ENCODE peak calls at places on chromosome 15, in eight cellular contexts. One of them, this sample, is unnamed.

GRCh38 chr15:77495806-77496589 is 75.3 kb downstream of the HMG20A start:
- DNase-seq in cardiac fibroblast: peak; percentile 58
- DNase-seq in prostate gland: no peak
- DNase-seq in bronchial epithelial cell: no peak
- DNase-seq in transverse colon: no peak
- DNase-seq in ovary: no peak
- DNase-seq in keratinocyte: no peak
- DNase-seq in gastrocnemius medialis: no peak
- DNase-seq in this sample: no peak

GRCh38 chr15:40157748-40158447 is 3.0 kb upstream of the BUB1B start:
- DNase-seq in cardiac fibroblast: no peak
- DNase-seq in prostate gland: no peak
- DNase-seq in bronchial epithelial cell: no peak
- DNase-seq in transverse colon: no peak
- DNase-seq in ovary: no peak
- DNase-seq in keratinocyte: no peak
- DNase-seq in gastrocnemius medialis: no peak
- DNase-seq in this sample: no peak

GRCh38 chr15:85406916-85407315 is 26.5 kb downstream of the AKAP13 start:
- DNase-seq in cardiac fibroblast: peak; percentile 33
- DNase-seq in prostate gland: no peak
- DNase-seq in bronchial epithelial cell: no peak
- DNase-seq in transverse colon: no peak
- DNase-seq in ovary: no peak
- DNase-seq in keratinocyte: no peak
- DNase-seq in gastrocnemius medialis: no peak
- DNase-seq in this sample: no peak

GRCh38 chr15:66389098-66389858 is 2.6 kb downstream of the MAP2K1 start:
- DNase-seq in cardiac fibroblast: no peak
- DNase-seq in prostate gland: peak; percentile 13
- DNase-seq in bronchial epithelial cell: peak; percentile 38
- DNase-seq in transverse colon: no peak
- DNase-seq in ovary: no peak
- DNase-seq in keratinocyte: no peak
- DNase-seq in gastrocnemius medialis: no peak
- DNase-seq in this sample: no peak

GRCh38 chr15:99341786-99342185 is 90.5 kb downstream of the LRRC28 start:
- DNase-seq in cardiac fibroblast: no peak
- DNase-seq in prostate gland: no peak
- DNase-seq in bronchial epithelial cell: peak; percentile 50
- DNase-seq in transverse colon: no peak
- DNase-seq in ovary: no peak
- DNase-seq in keratinocyte: no peak
- DNase-seq in gastrocnemius medialis: no peak
- DNase-seq in this sample: no peak

GRCh38 chr15:68432665-68433064 is 702 bp upstream of the ITGA11 start:
- DNase-seq in cardiac fibroblast: no peak
- DNase-seq in prostate gland: no peak
- DNase-seq in bronchial epithelial cell: no peak
- DNase-seq in transverse colon: no peak
- DNase-seq in ovary: no peak
- DNase-seq in keratinocyte: no peak
- DNase-seq in gastrocnemius medialis: no peak
- DNase-seq in this sample: no peak

GRCh38 chr15:69209661-69210060 is 49.2 kb downstream of the GLCE start:
- DNase-seq in cardiac fibroblast: no peak
- DNase-seq in prostate gland: no peak
- DNase-seq in bronchial epithelial cell: no peak
- DNase-seq in transverse colon: no peak
- DNase-seq in ovary: no peak
- DNase-seq in keratinocyte: no peak
- DNase-seq in gastrocnemius medialis: no peak
- DNase-seq in this sample: no peak

GRCh38 chr15:69413822-69414701 is at the start of gene KIF23:
- DNase-seq in cardiac fibroblast: peak; percentile 96
- DNase-seq in prostate gland: peak; percentile 87
- DNase-seq in bronchial epithelial cell: peak; percentile 90
- DNase-seq in transverse colon: peak; percentile 95
- DNase-seq in ovary: peak; percentile 86
- DNase-seq in keratinocyte: peak; percentile 55
- DNase-seq in gastrocnemius medialis: peak; percentile 74
- DNase-seq in this sample: peak; percentile 96

GRCh38 chr15:60585743-60586708 is 107.1 kb upstream of the ICE2 start:
- DNase-seq in cardiac fibroblast: peak; percentile 87
- DNase-seq in prostate gland: peak; percentile 64
- DNase-seq in bronchial epithelial cell: peak; percentile 67
- DNase-seq in transverse colon: peak; percentile 64
- DNase-seq in ovary: peak; percentile 70
- DNase-seq in keratinocyte: no peak
- DNase-seq in gastrocnemius medialis: peak; percentile 32
- DNase-seq in this sample: no peak

GRCh38 chr15:92631721-92632120 is 23.9 kb downstream of the FAM174B start:
- DNase-seq in cardiac fibroblast: no peak
- DNase-seq in prostate gland: no peak
- DNase-seq in bronchial epithelial cell: no peak
- DNase-seq in transverse colon: no peak
- DNase-seq in ovary: no peak
- DNase-seq in keratinocyte: no peak
- DNase-seq in gastrocnemius medialis: no peak
- DNase-seq in this sample: no peak

GRCh38 chr15:90437516-90437915 is 49.5 kb downstream of the IQGAP1 start:
- DNase-seq in cardiac fibroblast: no peak
- DNase-seq in prostate gland: no peak
- DNase-seq in bronchial epithelial cell: no peak
- DNase-seq in transverse colon: no peak
- DNase-seq in ovary: no peak
- DNase-seq in keratinocyte: no peak
- DNase-seq in gastrocnemius medialis: no peak
- DNase-seq in this sample: no peak

GRCh38 chr15:90342655-90343054 is 9.4 kb upstream of the ZNF774 start:
- DNase-seq in cardiac fibroblast: no peak
- DNase-seq in prostate gland: no peak
- DNase-seq in bronchial epithelial cell: no peak
- DNase-seq in transverse colon: no peak
- DNase-seq in ovary: no peak
- DNase-seq in keratinocyte: no peak
- DNase-seq in gastrocnemius medialis: no peak
- DNase-seq in this sample: no peak

GRCh38 chr15:72306211-72306785 is 13.7 kb downstream of the CELF6 start:
- DNase-seq in cardiac fibroblast: peak; percentile 64
- DNase-seq in prostate gland: no peak
- DNase-seq in bronchial epithelial cell: peak; percentile 45
- DNase-seq in transverse colon: no peak
- DNase-seq in ovary: no peak
- DNase-seq in keratinocyte: no peak
- DNase-seq in gastrocnemius medialis: no peak
- DNase-seq in this sample: no peak

GRCh38 chr15:64536244-64536836 is 76.0 kb downstream of the ZNF609 start:
- DNase-seq in cardiac fibroblast: peak; percentile 88
- DNase-seq in prostate gland: no peak
- DNase-seq in bronchial epithelial cell: peak; percentile 93
- DNase-seq in transverse colon: no peak
- DNase-seq in ovary: no peak
- DNase-seq in keratinocyte: peak; percentile 57
- DNase-seq in gastrocnemius medialis: no peak
- DNase-seq in this sample: no peak

GRCh38 chr15:71203573-71204444 is 88.5 kb downstream of the THSD4 start:
- DNase-seq in cardiac fibroblast: peak; percentile 25
- DNase-seq in prostate gland: no peak
- DNase-seq in bronchial epithelial cell: no peak
- DNase-seq in transverse colon: no peak
- DNase-seq in ovary: no peak
- DNase-seq in keratinocyte: no peak
- DNase-seq in gastrocnemius medialis: no peak
- DNase-seq in this sample: no peak

GRCh38 chr15:41919954-41920538 is 26.2 kb upstream of the SPTBN5 start:
- DNase-seq in cardiac fibroblast: peak; percentile 97
- DNase-seq in prostate gland: no peak
- DNase-seq in bronchial epithelial cell: no peak
- DNase-seq in transverse colon: no peak
- DNase-seq in ovary: peak; percentile 75
- DNase-seq in keratinocyte: no peak
- DNase-seq in gastrocnemius medialis: no peak
- DNase-seq in this sample: no peak

GRCh38 chr15:100740105-100740504 is 137.7 kb downstream of the ASB7 start:
- DNase-seq in cardiac fibroblast: no peak
- DNase-seq in prostate gland: no peak
- DNase-seq in bronchial epithelial cell: no peak
- DNase-seq in transverse colon: no peak
- DNase-seq in ovary: no peak
- DNase-seq in keratinocyte: no peak
- DNase-seq in gastrocnemius medialis: no peak
- DNase-seq in this sample: no peak

GRCh38 chr15:69603369-69604049 is 150.9 kb downstream of the RPLP1 start:
- DNase-seq in cardiac fibroblast: no peak
- DNase-seq in prostate gland: no peak
- DNase-seq in bronchial epithelial cell: no peak
- DNase-seq in transverse colon: no peak
- DNase-seq in ovary: no peak
- DNase-seq in keratinocyte: no peak
- DNase-seq in gastrocnemius medialis: no peak
- DNase-seq in this sample: no peak

GRCh38 chr15:69807752-69808151 is 290.0 kb downstream of the TLE3 start:
- DNase-seq in cardiac fibroblast: peak; percentile 42
- DNase-seq in prostate gland: peak; percentile 35
- DNase-seq in bronchial epithelial cell: no peak
- DNase-seq in transverse colon: no peak
- DNase-seq in ovary: no peak
- DNase-seq in keratinocyte: no peak
- DNase-seq in gastrocnemius medialis: peak; percentile 61
- DNase-seq in this sample: no peak

GRCh38 chr15:49721091-49721490 is 100.2 kb downstream of the DTWD1 start:
- DNase-seq in cardiac fibroblast: no peak
- DNase-seq in prostate gland: no peak
- DNase-seq in bronchial epithelial cell: no peak
- DNase-seq in transverse colon: no peak
- DNase-seq in ovary: no peak
- DNase-seq in keratinocyte: no peak
- DNase-seq in gastrocnemius medialis: no peak
- DNase-seq in this sample: no peak

GRCh38 chr15:77295446-77295845 is 124.5 kb downstream of the PEAK1 start:
- DNase-seq in cardiac fibroblast: peak; percentile 73
- DNase-seq in prostate gland: no peak
- DNase-seq in bronchial epithelial cell: peak; percentile 16
- DNase-seq in transverse colon: no peak
- DNase-seq in ovary: no peak
- DNase-seq in keratinocyte: no peak
- DNase-seq in gastrocnemius medialis: no peak
- DNase-seq in this sample: no peak

GRCh38 chr15:56869573-56869972 is 48.9 kb upstream of the TCF12 start:
- DNase-seq in cardiac fibroblast: peak; percentile 47
- DNase-seq in prostate gland: no peak
- DNase-seq in bronchial epithelial cell: peak; percentile 3
- DNase-seq in transverse colon: peak; percentile 57
- DNase-seq in ovary: peak; percentile 49
- DNase-seq in keratinocyte: no peak
- DNase-seq in gastrocnemius medialis: no peak
- DNase-seq in this sample: no peak

DNA sequence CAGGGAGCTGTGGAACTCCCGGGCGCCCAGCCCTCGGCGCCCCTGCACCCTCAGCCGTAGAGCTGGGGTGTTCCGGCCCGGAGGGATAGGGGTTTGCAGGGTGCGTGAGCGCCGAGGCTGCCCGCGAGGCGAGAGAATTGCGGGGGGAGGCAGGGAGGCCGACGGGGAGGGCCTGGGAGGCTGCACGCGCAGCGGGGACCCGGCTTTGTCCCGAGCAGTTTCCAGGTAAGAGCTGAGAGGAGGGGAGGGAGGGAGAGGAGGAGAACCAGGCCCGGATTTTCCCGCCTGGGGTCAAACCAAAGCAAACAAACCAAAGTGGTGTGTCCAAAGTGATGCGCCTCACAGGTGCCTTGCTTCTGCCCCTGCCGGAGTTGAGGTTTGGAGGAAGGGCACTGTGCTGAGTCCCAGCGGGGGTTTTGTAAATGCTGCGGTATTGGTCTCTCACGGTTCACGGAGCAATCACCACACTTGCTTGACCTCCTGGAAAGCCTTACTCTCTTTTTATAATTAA is 146.4 kb downstream of the TJP1 start:
- DNase-seq in cardiac fibroblast: no peak
- DNase-seq in prostate gland: no peak
- DNase-seq in bronchial epithelial cell: no peak
- DNase-seq in transverse colon: no peak
- DNase-seq in ovary: no peak
- DNase-seq in keratinocyte: no peak
- DNase-seq in gastrocnemius medialis: no peak
- DNase-seq in this sample: peak; percentile 45
- H3K4me3 ChIP-seq in cardiac fibroblast: peak overlapping the region; percentile 56
- H3K4me3 ChIP-seq in prostate gland: no peak overlapping the region
- H3K4me3 ChIP-seq in bronchial epithelial cell: no peak overlapping the region
- H3K4me3 ChIP-seq in transverse colon: no peak overlapping the region
- H3K4me3 ChIP-seq in ovary: no peak overlapping the region
- H3K4me3 ChIP-seq in keratinocyte: no peak overlapping the region
- H3K4me3 ChIP-seq in gastrocnemius medialis: no peak overlapping the region
- H3K4me3 ChIP-seq in this sample: no peak overlapping the region

GRCh38 chr15:32718082-32718821 is 448 bp downstream of the GREM1 start:
- DNase-seq in cardiac fibroblast: peak; percentile 55
- DNase-seq in prostate gland: no peak
- DNase-seq in bronchial epithelial cell: no peak
- DNase-seq in transverse colon: peak; percentile 17
- DNase-seq in ovary: no peak
- DNase-seq in keratinocyte: no peak
- DNase-seq in gastrocnemius medialis: no peak
- DNase-seq in this sample: peak; percentile 49
- TF ChIP-seq CTCF in cardiac fibroblast: no peak
- TF ChIP-seq CTCF in prostate gland: no peak
- TF ChIP-seq CTCF in bronchial epithelial cell: no peak
- TF ChIP-seq CTCF in transverse colon: no peak
- TF ChIP-seq CTCF in ovary: no peak
- TF ChIP-seq CTCF in keratinocyte: no peak
- TF ChIP-seq CTCF in gastrocnemius medialis: no peak
- TF ChIP-seq CTCF in this sample: no peak

GRCh38 chr15:62464705-62465104 is 299.6 kb upstream of the C2CD4B start:
- DNase-seq in cardiac fibroblast: peak; percentile 49
- DNase-seq in prostate gland: no peak
- DNase-seq in bronchial epithelial cell: no peak
- DNase-seq in transverse colon: no peak
- DNase-seq in ovary: no peak
- DNase-seq in keratinocyte: no peak
- DNase-seq in gastrocnemius medialis: no peak
- DNase-seq in this sample: no peak
- H3K4me3 ChIP-seq in cardiac fibroblast: no peak overlapping the region
- H3K4me3 ChIP-seq in prostate gland: no peak overlapping the region
- H3K4me3 ChIP-seq in bronchial epithelial cell: no peak overlapping the region
- H3K4me3 ChIP-seq in transverse colon: no peak overlapping the region
- H3K4me3 ChIP-seq in ovary: no peak overlapping the region
- H3K4me3 ChIP-seq in keratinocyte: no peak overlapping the region
- H3K4me3 ChIP-seq in gastrocnemius medialis: no peak overlapping the region
- H3K4me3 ChIP-seq in this sample: no peak overlapping the region

DNA sequence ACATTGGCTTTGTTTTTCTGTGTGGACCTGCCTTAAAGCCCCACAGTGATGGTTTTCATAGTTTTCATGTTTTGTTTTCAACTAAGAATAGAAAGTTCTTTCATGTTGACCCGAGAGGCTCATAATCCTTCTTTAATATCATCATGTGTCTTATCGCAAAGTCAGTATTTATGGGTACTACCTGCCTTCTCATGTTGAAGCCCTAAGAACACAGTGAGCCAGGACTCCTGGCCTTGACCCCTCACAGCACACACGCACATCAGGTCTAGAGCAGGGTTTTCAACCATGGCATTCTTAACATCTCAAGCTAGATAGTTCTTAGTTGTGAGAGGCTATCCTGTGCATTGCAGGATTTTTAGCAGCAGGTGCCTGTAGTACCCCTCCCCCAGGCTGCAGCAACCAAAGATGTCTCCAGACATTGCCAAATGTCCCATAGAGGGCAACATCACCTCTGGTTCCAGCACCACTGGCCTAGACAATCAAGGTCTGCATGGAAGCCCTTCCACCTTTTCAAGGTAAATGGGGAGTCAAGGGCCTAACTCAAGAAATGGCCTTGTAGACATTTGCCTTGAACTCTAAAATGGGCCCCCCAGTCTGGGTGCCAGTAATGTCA is 118.3 kb downstream of the MTHFS start:
- DNase-seq in cardiac fibroblast: no peak
- DNase-seq in prostate gland: peak; percentile 51
- DNase-seq in bronchial epithelial cell: no peak
- DNase-seq in transverse colon: no peak
- DNase-seq in ovary: no peak
- DNase-seq in keratinocyte: no peak
- DNase-seq in gastrocnemius medialis: no peak
- DNase-seq in this sample: no peak
- TF ChIP-seq CTCF in cardiac fibroblast: no peak
- TF ChIP-seq CTCF in prostate gland: no peak
- TF ChIP-seq CTCF in bronchial epithelial cell: no peak
- TF ChIP-seq CTCF in transverse colon: no peak
- TF ChIP-seq CTCF in ovary: no peak
- TF ChIP-seq CTCF in keratinocyte: no peak
- TF ChIP-seq CTCF in gastrocnemius medialis: no peak
- TF ChIP-seq CTCF in this sample: no peak